ENCODE peak calls at places on chromosomes 3 and 15, in ten cellular contexts. One of them, this sample, is unnamed.

GRCh38 chr3:45275006-45275704 is 49.1 kb upstream of the TMEM158 start:
- DNase-seq in breast epithelium: no peak
- DNase-seq in mucosa of descending colon: no peak
- DNase-seq in astrocyte of the cerebellum: no peak
- DNase-seq in uterus: no peak
- DNase-seq in cardiac muscle cell: no peak
- DNase-seq in choroid plexus epithelial cell: no peak
- DNase-seq in epithelial cell of esophagus: no peak
- DNase-seq in body of pancreas: no peak
- DNase-seq in stomach: no peak
- DNase-seq in this sample: no peak

GRCh38 chr3:138441256-138441655 is 6.8 kb downstream of the ESYT3 start:
- DNase-seq in breast epithelium: no peak
- DNase-seq in body of pancreas: no peak
- DNase-seq in choroid plexus epithelial cell: no peak
- DNase-seq in uterus: no peak
- DNase-seq in epithelial cell of esophagus: no peak
- DNase-seq in stomach: no peak
- DNase-seq in astrocyte of the cerebellum: no peak
- DNase-seq in mucosa of descending colon: no peak
- DNase-seq in cardiac muscle cell: no peak
- DNase-seq in this sample: no peak

GRCh38 chr15:43800286-43801136 is at the start of gene HYPK:
- DNase-seq in stomach: peak; percentile 95
- DNase-seq in epithelial cell of esophagus: peak; percentile 91
- DNase-seq in breast epithelium: peak; percentile 93
- DNase-seq in choroid plexus epithelial cell: peak; percentile 93
- DNase-seq in mucosa of descending colon: peak; percentile 95
- DNase-seq in body of pancreas: peak; percentile 95
- DNase-seq in uterus: peak; percentile 93
- DNase-seq in cardiac muscle cell: peak; percentile 93
- DNase-seq in astrocyte of the cerebellum: peak; percentile 65
- DNase-seq in this sample: peak; percentile 75

GRCh38 chr3:162729686-162730085 is 1233.1 kb downstream of the OTOL1 start:
- DNase-seq in stomach: no peak
- DNase-seq in uterus: no peak
- DNase-seq in mucosa of descending colon: no peak
- DNase-seq in epithelial cell of esophagus: peak; percentile 74
- DNase-seq in body of pancreas: no peak
- DNase-seq in astrocyte of the cerebellum: no peak
- DNase-seq in cardiac muscle cell: no peak
- DNase-seq in breast epithelium: no peak
- DNase-seq in choroid plexus epithelial cell: no peak
- DNase-seq in this sample: no peak

GRCh38 chr3:108089544-108089943 is 1.3 kb downstream of the CD47 start:
- DNase-seq in mucosa of descending colon: no peak
- DNase-seq in breast epithelium: no peak
- DNase-seq in cardiac muscle cell: peak; percentile 11
- DNase-seq in choroid plexus epithelial cell: no peak
- DNase-seq in stomach: no peak
- DNase-seq in epithelial cell of esophagus: no peak
- DNase-seq in uterus: no peak
- DNase-seq in astrocyte of the cerebellum: no peak
- DNase-seq in body of pancreas: no peak
- DNase-seq in this sample: no peak

GRCh38 chr15:76398301-76398700 is 61.7 kb downstream of the ISL2 start:
- DNase-seq in stomach: no peak
- DNase-seq in body of pancreas: no peak
- DNase-seq in epithelial cell of esophagus: no peak
- DNase-seq in uterus: no peak
- DNase-seq in astrocyte of the cerebellum: no peak
- DNase-seq in choroid plexus epithelial cell: no peak
- DNase-seq in breast epithelium: no peak
- DNase-seq in mucosa of descending colon: no peak
- DNase-seq in cardiac muscle cell: no peak
- DNase-seq in this sample: no peak

GRCh38 chr3:52313774-52314188 is 2.3 kb upstream of the DNAH1 start:
- DNase-seq in mucosa of descending colon: no peak
- DNase-seq in astrocyte of the cerebellum: no peak
- DNase-seq in breast epithelium: no peak
- DNase-seq in cardiac muscle cell: peak; percentile 30
- DNase-seq in stomach: no peak
- DNase-seq in choroid plexus epithelial cell: peak; percentile 33
- DNase-seq in body of pancreas: no peak
- DNase-seq in epithelial cell of esophagus: no peak
- DNase-seq in uterus: no peak
- DNase-seq in this sample: peak; percentile 72

GRCh38 chr3:139202226-139202958 is 141.4 kb upstream of the MRPS22 start:
- DNase-seq in epithelial cell of esophagus: peak; percentile 45
- DNase-seq in uterus: no peak
- DNase-seq in choroid plexus epithelial cell: no peak
- DNase-seq in mucosa of descending colon: peak; percentile 81
- DNase-seq in astrocyte of the cerebellum: no peak
- DNase-seq in body of pancreas: peak; percentile 87
- DNase-seq in breast epithelium: no peak
- DNase-seq in stomach: no peak
- DNase-seq in cardiac muscle cell: no peak
- DNase-seq in this sample: no peak

GRCh38 chr3:55571913-55572312 is 84.8 kb upstream of the WNT5A start:
- DNase-seq in mucosa of descending colon: peak; percentile 53
- DNase-seq in body of pancreas: peak; percentile 18
- DNase-seq in epithelial cell of esophagus: peak; percentile 19
- DNase-seq in stomach: no peak
- DNase-seq in choroid plexus epithelial cell: no peak
- DNase-seq in cardiac muscle cell: peak; percentile 26
- DNase-seq in uterus: no peak
- DNase-seq in breast epithelium: peak; percentile 88
- DNase-seq in astrocyte of the cerebellum: no peak
- DNase-seq in this sample: no peak

DNA sequence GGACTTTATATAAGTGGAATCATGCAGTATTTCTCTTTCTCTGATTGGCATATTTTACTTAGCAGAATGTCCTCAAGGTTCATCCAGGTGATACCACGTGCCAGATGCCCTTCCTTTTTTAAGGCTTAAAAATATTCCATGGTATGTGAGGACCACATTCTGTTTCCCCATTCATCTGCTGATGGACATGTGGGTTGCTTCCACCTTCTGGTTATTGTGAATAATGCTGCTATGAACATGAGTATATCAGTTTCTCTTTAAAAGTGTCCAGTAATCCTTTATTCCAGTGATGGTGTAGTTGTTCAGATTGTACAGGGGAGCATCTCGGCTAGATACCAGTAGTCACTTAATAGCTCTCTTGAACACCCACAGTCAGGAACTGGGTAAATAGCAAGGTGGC is 50.4 kb upstream of the ATG7 start:
- DNase-seq in cardiac muscle cell: no peak
- DNase-seq in astrocyte of the cerebellum: no peak
- DNase-seq in uterus: no peak
- DNase-seq in mucosa of descending colon: no peak
- DNase-seq in body of pancreas: no peak
- DNase-seq in stomach: no peak
- DNase-seq in breast epithelium: no peak
- DNase-seq in epithelial cell of esophagus: no peak
- DNase-seq in choroid plexus epithelial cell: peak; percentile 60
- DNase-seq in this sample: no peak
- TF ChIP-seq CTCF in cardiac muscle cell: no peak
- TF ChIP-seq CTCF in astrocyte of the cerebellum: peak; percentile 36
- TF ChIP-seq CTCF in uterus: no peak
- TF ChIP-seq CTCF in mucosa of descending colon: no peak
- TF ChIP-seq CTCF in body of pancreas: no peak
- TF ChIP-seq CTCF in stomach: no peak
- TF ChIP-seq CTCF in breast epithelium: no peak
- TF ChIP-seq CTCF in epithelial cell of esophagus: peak; percentile 28
- TF ChIP-seq CTCF in choroid plexus epithelial cell: peak; percentile 48
- TF ChIP-seq CTCF in this sample: no peak

GRCh38 chr15:50777045-50777444 is 11.5 kb upstream of the SPPL2A start:
- DNase-seq in body of pancreas: no peak
- DNase-seq in astrocyte of the cerebellum: no peak
- DNase-seq in cardiac muscle cell: no peak
- DNase-seq in uterus: no peak
- DNase-seq in mucosa of descending colon: no peak
- DNase-seq in stomach: no peak
- DNase-seq in choroid plexus epithelial cell: no peak
- DNase-seq in epithelial cell of esophagus: no peak
- DNase-seq in breast epithelium: no peak
- DNase-seq in this sample: no peak
- TF ChIP-seq CTCF in body of pancreas: no peak
- TF ChIP-seq CTCF in astrocyte of the cerebellum: peak; percentile 7
- TF ChIP-seq CTCF in cardiac muscle cell: no peak
- TF ChIP-seq CTCF in uterus: no peak
- TF ChIP-seq CTCF in mucosa of descending colon: no peak
- TF ChIP-seq CTCF in stomach: no peak
- TF ChIP-seq CTCF in choroid plexus epithelial cell: peak; percentile 13
- TF ChIP-seq CTCF in epithelial cell of esophagus: no peak
- TF ChIP-seq CTCF in breast epithelium: no peak
- TF ChIP-seq CTCF in this sample: no peak

DNA sequence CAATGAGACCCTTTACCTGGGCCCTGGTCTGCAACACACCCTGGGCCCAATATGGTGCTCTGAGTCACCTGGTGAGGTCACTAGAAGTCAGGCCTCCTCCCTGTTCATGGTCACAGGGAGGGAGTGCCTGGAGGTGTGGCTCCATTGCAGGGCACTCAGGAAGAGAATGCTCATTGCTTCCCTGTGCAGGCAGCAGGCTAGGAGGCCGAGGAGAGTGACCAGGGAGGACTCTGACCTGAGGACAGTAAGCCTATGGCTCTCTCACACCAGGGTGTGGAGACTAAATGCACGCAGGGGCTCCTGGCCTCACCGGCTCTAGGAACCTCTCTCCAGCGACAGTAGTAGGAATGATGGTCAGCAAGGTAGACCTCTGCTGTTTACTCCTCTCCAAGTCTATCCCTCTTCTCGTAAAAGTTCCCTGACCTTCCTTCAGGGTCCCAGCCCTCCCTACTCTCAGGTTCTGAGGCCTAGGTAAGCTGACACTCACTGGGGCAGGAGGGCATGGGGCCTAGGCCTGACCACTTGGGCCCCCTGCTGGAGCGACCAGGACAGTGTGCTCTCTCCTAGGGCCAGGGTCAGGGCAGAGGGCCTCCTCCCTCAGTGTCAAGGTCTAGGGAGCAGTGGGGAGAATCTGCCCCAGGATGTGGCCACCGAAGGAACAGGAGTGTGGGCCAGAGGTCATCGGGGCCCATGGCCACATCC is 9.6 kb upstream of the SLCO2A1 start:
- DNase-seq in astrocyte of the cerebellum: no peak
- DNase-seq in body of pancreas: no peak
- DNase-seq in stomach: peak; percentile 64
- DNase-seq in cardiac muscle cell: peak; percentile 6
- DNase-seq in breast epithelium: no peak
- DNase-seq in choroid plexus epithelial cell: no peak
- DNase-seq in epithelial cell of esophagus: peak; percentile 53
- DNase-seq in uterus: no peak
- DNase-seq in mucosa of descending colon: peak; percentile 80
- DNase-seq in this sample: no peak
- TF ChIP-seq CTCF in astrocyte of the cerebellum: no peak
- TF ChIP-seq CTCF in body of pancreas: no peak
- TF ChIP-seq CTCF in stomach: no peak
- TF ChIP-seq CTCF in cardiac muscle cell: peak; percentile 32
- TF ChIP-seq CTCF in breast epithelium: no peak
- TF ChIP-seq CTCF in choroid plexus epithelial cell: peak; percentile 16
- TF ChIP-seq CTCF in epithelial cell of esophagus: no peak
- TF ChIP-seq CTCF in uterus: no peak
- TF ChIP-seq CTCF in mucosa of descending colon: no peak
- TF ChIP-seq CTCF in this sample: no peak

GRCh38 chr15:24678485-24678884 is 2.9 kb downstream of the NPAP1 start:
- DNase-seq in breast epithelium: no peak
- DNase-seq in epithelial cell of esophagus: peak; percentile 46
- DNase-seq in stomach: no peak
- DNase-seq in uterus: no peak
- DNase-seq in astrocyte of the cerebellum: no peak
- DNase-seq in cardiac muscle cell: no peak
- DNase-seq in body of pancreas: no peak
- DNase-seq in choroid plexus epithelial cell: no peak
- DNase-seq in mucosa of descending colon: no peak
- DNase-seq in this sample: no peak

GRCh38 chr15:24683736-24684135 is 8.2 kb downstream of the NPAP1 start:
- DNase-seq in mucosa of descending colon: no peak
- DNase-seq in stomach: no peak
- DNase-seq in astrocyte of the cerebellum: no peak
- DNase-seq in epithelial cell of esophagus: no peak
- DNase-seq in breast epithelium: no peak
- DNase-seq in uterus: no peak
- DNase-seq in cardiac muscle cell: no peak
- DNase-seq in body of pancreas: no peak
- DNase-seq in choroid plexus epithelial cell: no peak
- DNase-seq in this sample: no peak

DNA sequence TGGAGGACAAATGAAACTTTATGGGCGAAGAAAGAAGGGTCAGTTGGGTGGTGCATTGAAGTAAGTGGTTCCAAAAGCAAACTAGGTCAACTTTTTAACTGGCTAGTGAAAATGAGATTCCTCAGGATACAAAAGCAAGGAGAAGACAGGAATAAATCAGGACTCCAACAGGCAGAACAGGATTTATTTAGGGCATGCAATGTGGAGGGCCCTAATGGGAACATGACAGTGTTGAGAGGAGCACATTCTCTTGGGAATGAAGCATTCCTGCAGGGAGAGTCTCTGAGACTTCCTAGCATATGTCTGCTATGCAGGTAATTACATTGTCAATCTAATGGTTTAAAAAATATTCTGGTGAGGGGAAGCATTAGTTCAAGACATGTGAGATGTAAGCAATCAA is 8.7 kb downstream of the NPAP1 start:
- DNase-seq in breast epithelium: no peak
- DNase-seq in astrocyte of the cerebellum: no peak
- DNase-seq in uterus: no peak
- DNase-seq in choroid plexus epithelial cell: no peak
- DNase-seq in stomach: no peak
- DNase-seq in cardiac muscle cell: no peak
- DNase-seq in body of pancreas: no peak
- DNase-seq in mucosa of descending colon: no peak
- DNase-seq in epithelial cell of esophagus: no peak
- DNase-seq in this sample: no peak
- TF ChIP-seq CTCF in breast epithelium: no peak
- TF ChIP-seq CTCF in astrocyte of the cerebellum: no peak
- TF ChIP-seq CTCF in uterus: no peak
- TF ChIP-seq CTCF in choroid plexus epithelial cell: no peak
- TF ChIP-seq CTCF in stomach: no peak
- TF ChIP-seq CTCF in cardiac muscle cell: no peak
- TF ChIP-seq CTCF in body of pancreas: no peak
- TF ChIP-seq CTCF in mucosa of descending colon: no peak
- TF ChIP-seq CTCF in epithelial cell of esophagus: no peak
- TF ChIP-seq CTCF in this sample: no peak

DNA sequence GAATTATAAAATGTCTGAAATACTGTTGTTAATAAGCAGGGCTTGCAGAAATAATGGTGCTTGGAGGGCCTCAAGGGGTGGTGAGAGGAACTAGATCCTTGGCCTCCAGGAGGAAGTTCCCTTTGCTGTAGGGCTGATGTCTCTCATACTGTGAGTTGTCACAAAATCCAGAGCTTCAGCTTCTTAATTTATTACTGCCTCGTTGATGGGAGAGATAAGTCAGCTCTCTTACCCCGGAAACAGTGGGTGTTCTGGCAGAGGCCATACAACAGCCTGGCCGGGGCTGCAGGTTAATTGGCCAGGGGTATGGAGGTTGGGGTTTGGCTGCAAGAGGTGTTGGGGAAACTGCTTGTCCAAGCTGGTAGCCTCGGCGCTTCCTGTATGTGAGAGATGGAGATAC is 15.5 kb downstream of the MAPKAPK3 start:
- DNase-seq in stomach: no peak
- DNase-seq in body of pancreas: no peak
- DNase-seq in epithelial cell of esophagus: no peak
- DNase-seq in choroid plexus epithelial cell: no peak
- DNase-seq in astrocyte of the cerebellum: no peak
- DNase-seq in uterus: no peak
- DNase-seq in cardiac muscle cell: no peak
- DNase-seq in breast epithelium: no peak
- DNase-seq in mucosa of descending colon: no peak
- DNase-seq in this sample: no peak
- TF ChIP-seq CTCF in stomach: no peak
- TF ChIP-seq CTCF in body of pancreas: no peak
- TF ChIP-seq CTCF in epithelial cell of esophagus: no peak
- TF ChIP-seq CTCF in choroid plexus epithelial cell: no peak
- TF ChIP-seq CTCF in astrocyte of the cerebellum: no peak
- TF ChIP-seq CTCF in uterus: no peak
- TF ChIP-seq CTCF in cardiac muscle cell: no peak
- TF ChIP-seq CTCF in breast epithelium: no peak
- TF ChIP-seq CTCF in mucosa of descending colon: no peak
- TF ChIP-seq CTCF in this sample: no peak

This sample was measured in ascending aorta.